ENCODE peak calls at places on chromosomes 6 and 20, in eight cellular contexts. K is stimulated activated naive CD8-positive, alpha-beta T cell treated with anti-CD3 and anti-CD28 coated beads, Interleukin-15, Interleukin-2, amounts not matched to agents 100 U/mL and 50 U/mL, for 24 hours; F is endodermal cell; Y is EH; A is ACHN; J is left ventricle myocardium inferior; E is Peyer's patch; S is dermis microvascular lymphatic vessel endothelial cell. R is an unnamed sample.

GRCh38 chr6:81890846-81891245 is 138.4 kb upstream of the TENT5A start:
- DNase-seq in S (no peak), A (no peak), K (no peak), F (no peak), E (no peak), Y (peak), J (no peak), R (no peak)

GRCh38 chr20:56003111-56003800 is 2.1 kb downstream of the CBLN4 start:
- DNase-seq in Y (no peak), S (no peak), A (no peak), J (no peak), F (peak), K (no peak), E (no peak), R (no peak)

GRCh38 chr20:5859611-5860010 is 90.7 kb downstream of the TRMT6 start:
- DNase-seq in F (no peak), J (no peak), K (no peak), E (no peak), Y (peak), S (peak), A (no peak), R (no peak)

GRCh38 chr20:48845721-48846306 is 18.0 kb upstream of the PREX1 start:
- DNase-seq in Y (peak), E (no peak), A (no peak), J (no peak), K (no peak), S (peak), F (no peak), R (no peak)

GRCh38 chr6:134918418-134918961 is 31.4 kb downstream of the ALDH8A1 start:
- DNase-seq in A (no peak), Y (no peak), S (no peak), E (no peak), F (peak), J (no peak), K (no peak), R (no peak)

GRCh38 chr6:4610256-4610655 is 165.9 kb upstream of the CDYL start:
- DNase-seq in J (peak), F (no peak), S (peak), A (no peak), Y (peak), K (no peak), E (no peak), R (no peak)

GRCh38 chr20:64244870-64245603 is 10.5 kb upstream of the PCMTD2 start:
- DNase-seq in K (no peak), E (no peak), Y (no peak), A (no peak), S (no peak), J (no peak), F (peak), R (no peak)

GRCh38 chr20:36591854-36592641 is 13.5 kb upstream of the RAB5IF start:
- DNase-seq in F (peak), K (peak), S (no peak), A (no peak), E (no peak), Y (peak), J (no peak), R (no peak)

GRCh38 chr6:69231983-69232382 is 564.8 kb downstream of the LMBRD1 start:
- DNase-seq in E (no peak), S (no peak), K (no peak), J (no peak), F (no peak), A (no peak), Y (no peak), R (no peak)

GRCh38 chr6:134437376-134437775 is 119.5 kb upstream of the SGK1 start:
- DNase-seq in E (peak), K (peak), F (no peak), S (peak), A (peak), Y (peak), J (no peak), R (peak)

GRCh38 chr6:167485186-167485978 is 160.5 kb downstream of the TTLL2 start:
- DNase-seq in Y (no peak), E (no peak), S (peak), A (peak), K (no peak), F (no peak), J (no peak), R (peak)

GRCh38 chr20:53899351-53900167 is 170.8 kb downstream of the BCAS1 start:
- DNase-seq in F (no peak), E (peak), J (no peak), S (peak), Y (peak), K (peak), A (peak), R (peak)